ENCODE peak calls at places on chromosomes 1 and 21, in six cellular contexts. G is NCI-H748 treated with DMSO at 0.1 percent for 48 hours; P is stimulated activated naive CD8-positive, alpha-beta T cell treated with anti-CD3 and anti-CD28 coated beads, Interleukin-15, Interleukin-2, amounts not matched to agents 100 U/mL and 50 U/mL, for 24 hours; J is DMS153; M is NCI-H1436 treated with DMSO at 0.1 percent for 48 hours; H is Caki2. V is an unnamed sample.
A peak's percentile ranks its signal among the peaks of the same experiment; 100 is the strongest.

GRCh38 chr1:220487297-220487820 is 40.6 kb upstream of the MARK1 start:
- DNase-seq in G (peak; percentile 65), P (peak; percentile 24), J (peak; percentile 98), M (peak; percentile 91), H (peak; percentile 77), V (no peak)

GRCh38 chr21:45322960-45323461 is 35.3 kb upstream of the POFUT2 start:
- DNase-seq in G (no peak), P (no peak), J (no peak), M (no peak), H (no peak), V (no peak)

GRCh38 chr1:55064071-55064581 is 24.8 kb downstream of the PCSK9 start:
- DNase-seq in G (no peak), P (no peak), J (peak; percentile 19), M (no peak), H (no peak), V (no peak)

GRCh38 chr1:209607102-209607794 is 23.7 kb downstream of the CAMK1G start:
- DNase-seq in G (no peak), P (peak; percentile 48), J (no peak), M (no peak), H (peak; percentile 67), V (no peak)

GRCh38 chr1:1703796-1704195 is 11.2 kb upstream of the SLC35E2B start:
- DNase-seq in G (no peak), P (peak; percentile 4), J (no peak), M (no peak), H (no peak), V (no peak)

GRCh38 chr1:1290238-1290731 is 10.0 kb downstream of the SCNN1D start:
- DNase-seq in G (peak; percentile 7), P (peak; percentile 75), J (peak; percentile 58), M (no peak), H (no peak), V (no peak)

GRCh38 chr1:24526940-24527542 is 24.4 kb downstream of the RCAN3 start:
- DNase-seq in G (no peak), P (peak; percentile 55), J (no peak), M (no peak), H (no peak), V (no peak)

GRCh38 chr1:81670286-81670685 is 130.4 kb upstream of the ADGRL2 start:
- DNase-seq in G (no peak), P (no peak), J (peak; percentile 63), M (peak; percentile 36), H (peak; percentile 59), V (peak; percentile 94)

V was measured in smooth muscle cell of the brain vasculature.